ENCODE peak calls at places on chromosomes 13 and 19, in eight cellular contexts. One of them, this sample, is unnamed.
A peak's percentile ranks its signal among the peaks of the same experiment; 100 is the strongest.

GRCh38 chr13:98270819-98271218 is 93.8 kb upstream of the RNF113B start:
- DNase-seq in mucosa of descending colon: no peak
- DNase-seq in endodermal cell: no peak
- DNase-seq in AG10803: no peak
- DNase-seq in RWPE1: no peak
- DNase-seq in suprapubic skin: no peak
- DNase-seq in CD4-positive, alpha-beta T cell: no peak
- DNase-seq in choroid plexus epithelial cell: peak; percentile 35
- DNase-seq in this sample: no peak

GRCh38 chr13:52695856-52696255 is 43.2 kb downstream of the SUGT1 start:
- DNase-seq in mucosa of descending colon: no peak
- DNase-seq in endodermal cell: no peak
- DNase-seq in AG10803: peak; percentile 72
- DNase-seq in RWPE1: no peak
- DNase-seq in suprapubic skin: no peak
- DNase-seq in CD4-positive, alpha-beta T cell: no peak
- DNase-seq in choroid plexus epithelial cell: peak; percentile 75
- DNase-seq in this sample: no peak

GRCh38 chr13:40508112-40508511 is 158.3 kb downstream of the FOXO1 start:
- DNase-seq in mucosa of descending colon: no peak
- DNase-seq in endodermal cell: no peak
- DNase-seq in AG10803: peak; percentile 69
- DNase-seq in RWPE1: no peak
- DNase-seq in suprapubic skin: no peak
- DNase-seq in CD4-positive, alpha-beta T cell: no peak
- DNase-seq in choroid plexus epithelial cell: peak; percentile 79
- DNase-seq in this sample: no peak

GRCh38 chr13:65560936-65561335 is 1669.2 kb downstream of the PCDH9 start:
- DNase-seq in mucosa of descending colon: no peak
- DNase-seq in endodermal cell: no peak
- DNase-seq in AG10803: no peak
- DNase-seq in RWPE1: no peak
- DNase-seq in suprapubic skin: no peak
- DNase-seq in CD4-positive, alpha-beta T cell: no peak
- DNase-seq in choroid plexus epithelial cell: no peak
- DNase-seq in this sample: no peak

GRCh38 chr13:44695520-44695919 is 119.4 kb upstream of the TSC22D1 start:
- DNase-seq in mucosa of descending colon: no peak
- DNase-seq in endodermal cell: no peak
- DNase-seq in AG10803: no peak
- DNase-seq in RWPE1: no peak
- DNase-seq in suprapubic skin: no peak
- DNase-seq in CD4-positive, alpha-beta T cell: no peak
- DNase-seq in choroid plexus epithelial cell: no peak
- DNase-seq in this sample: no peak

GRCh38 chr19:50167314-50167721 is 4.2 kb upstream of the IZUMO2 start:
- DNase-seq in mucosa of descending colon: peak; percentile 67
- DNase-seq in endodermal cell: no peak
- DNase-seq in AG10803: no peak
- DNase-seq in RWPE1: no peak
- DNase-seq in suprapubic skin: no peak
- DNase-seq in CD4-positive, alpha-beta T cell: no peak
- DNase-seq in choroid plexus epithelial cell: no peak
- DNase-seq in this sample: no peak

GRCh38 chr13:25222740-25223139 is 50.7 kb upstream of the AMER2 start:
- DNase-seq in mucosa of descending colon: no peak
- DNase-seq in endodermal cell: peak; percentile 26
- DNase-seq in AG10803: no peak
- DNase-seq in RWPE1: no peak
- DNase-seq in suprapubic skin: peak; percentile 18
- DNase-seq in CD4-positive, alpha-beta T cell: no peak
- DNase-seq in choroid plexus epithelial cell: no peak
- DNase-seq in this sample: no peak

GRCh38 chr13:73136776-73137175 is 78.0 kb downstream of the KLF5 start:
- DNase-seq in mucosa of descending colon: no peak
- DNase-seq in endodermal cell: no peak
- DNase-seq in AG10803: peak; percentile 12
- DNase-seq in RWPE1: no peak
- DNase-seq in suprapubic skin: no peak
- DNase-seq in CD4-positive, alpha-beta T cell: no peak
- DNase-seq in choroid plexus epithelial cell: no peak
- DNase-seq in this sample: no peak

GRCh38 chr13:95756072-95756471 is 79.1 kb downstream of the DNAJC3 start:
- DNase-seq in mucosa of descending colon: no peak
- DNase-seq in endodermal cell: no peak
- DNase-seq in AG10803: no peak
- DNase-seq in RWPE1: no peak
- DNase-seq in suprapubic skin: no peak
- DNase-seq in CD4-positive, alpha-beta T cell: no peak
- DNase-seq in choroid plexus epithelial cell: peak; percentile 22
- DNase-seq in this sample: no peak

GRCh38 chr13:27355894-27356293 is 68.5 kb upstream of the GTF3A start:
- DNase-seq in mucosa of descending colon: no peak
- DNase-seq in endodermal cell: peak; percentile 72
- DNase-seq in AG10803: no peak
- DNase-seq in RWPE1: no peak
- DNase-seq in suprapubic skin: no peak
- DNase-seq in CD4-positive, alpha-beta T cell: no peak
- DNase-seq in choroid plexus epithelial cell: no peak
- DNase-seq in this sample: no peak

GRCh38 chr19:52748336-52748950 is 13.6 kb upstream of the ZNF611 start:
- DNase-seq in mucosa of descending colon: no peak
- DNase-seq in endodermal cell: no peak
- DNase-seq in AG10803: peak; percentile 45
- DNase-seq in RWPE1: peak; percentile 18
- DNase-seq in suprapubic skin: no peak
- DNase-seq in CD4-positive, alpha-beta T cell: no peak
- DNase-seq in choroid plexus epithelial cell: peak; percentile 74
- DNase-seq in this sample: no peak

GRCh38 chr19:56765107-56765506 is 75.4 kb downstream of the PEG3 start:
- DNase-seq in mucosa of descending colon: peak; percentile 34
- DNase-seq in endodermal cell: no peak
- DNase-seq in AG10803: no peak
- DNase-seq in RWPE1: no peak
- DNase-seq in suprapubic skin: no peak
- DNase-seq in CD4-positive, alpha-beta T cell: no peak
- DNase-seq in choroid plexus epithelial cell: no peak
- DNase-seq in this sample: peak; percentile 49

GRCh38 chr19:53612762-53613526 is 18.9 kb upstream of the DPRX start:
- DNase-seq in mucosa of descending colon: no peak
- DNase-seq in endodermal cell: peak; percentile 94
- DNase-seq in AG10803: no peak
- DNase-seq in RWPE1: no peak
- DNase-seq in suprapubic skin: no peak
- DNase-seq in CD4-positive, alpha-beta T cell: no peak
- DNase-seq in choroid plexus epithelial cell: no peak
- DNase-seq in this sample: no peak

GRCh38 chr19:30563691-30564090 is 191.5 kb downstream of the ZNF536 start:
- DNase-seq in mucosa of descending colon: no peak
- DNase-seq in endodermal cell: peak; percentile 34
- DNase-seq in AG10803: no peak
- DNase-seq in RWPE1: no peak
- DNase-seq in suprapubic skin: peak; percentile 9
- DNase-seq in CD4-positive, alpha-beta T cell: no peak
- DNase-seq in choroid plexus epithelial cell: no peak
- DNase-seq in this sample: no peak

GRCh38 chr13:33388254-33388998 is 102.9 kb upstream of the STARD13 start:
- DNase-seq in mucosa of descending colon: no peak
- DNase-seq in endodermal cell: no peak
- DNase-seq in AG10803: peak; percentile 4
- DNase-seq in RWPE1: peak; percentile 13
- DNase-seq in suprapubic skin: no peak
- DNase-seq in CD4-positive, alpha-beta T cell: no peak
- DNase-seq in choroid plexus epithelial cell: no peak
- DNase-seq in this sample: no peak

GRCh38 chr13:46598820-46599180 is 45.8 kb downstream of the LRCH1 start:
- DNase-seq in mucosa of descending colon: no peak
- DNase-seq in endodermal cell: no peak
- DNase-seq in AG10803: no peak
- DNase-seq in RWPE1: no peak
- DNase-seq in suprapubic skin: no peak
- DNase-seq in CD4-positive, alpha-beta T cell: no peak
- DNase-seq in choroid plexus epithelial cell: no peak
- DNase-seq in this sample: no peak

GRCh38 chr19:45125975-45126493 is 33.1 kb downstream of the PPP1R37 start:
- DNase-seq in mucosa of descending colon: peak; percentile 88
- DNase-seq in endodermal cell: peak; percentile 97
- DNase-seq in AG10803: peak; percentile 39
- DNase-seq in RWPE1: peak; percentile 37
- DNase-seq in suprapubic skin: no peak
- DNase-seq in CD4-positive, alpha-beta T cell: peak; percentile 61
- DNase-seq in choroid plexus epithelial cell: peak; percentile 59
- DNase-seq in this sample: peak; percentile 46

GRCh38 chr19:57825501-57825900 is 4.6 kb upstream of the ZNF587B start:
- DNase-seq in mucosa of descending colon: no peak
- DNase-seq in endodermal cell: no peak
- DNase-seq in AG10803: no peak
- DNase-seq in RWPE1: no peak
- DNase-seq in suprapubic skin: no peak
- DNase-seq in CD4-positive, alpha-beta T cell: no peak
- DNase-seq in choroid plexus epithelial cell: peak; percentile 16
- DNase-seq in this sample: no peak

GRCh38 chr13:110644892-110645521 is 29.7 kb downstream of the NAXD start:
- DNase-seq in mucosa of descending colon: peak; percentile 69
- DNase-seq in endodermal cell: peak; percentile 95
- DNase-seq in AG10803: peak; percentile 74
- DNase-seq in RWPE1: no peak
- DNase-seq in suprapubic skin: no peak
- DNase-seq in CD4-positive, alpha-beta T cell: peak; percentile 30
- DNase-seq in choroid plexus epithelial cell: peak; percentile 82
- DNase-seq in this sample: no peak
- TF ChIP-seq CTCF in mucosa of descending colon: peak; percentile 21
- TF ChIP-seq CTCF in endodermal cell: peak; percentile 80
- TF ChIP-seq CTCF in AG10803: peak; percentile 47
- TF ChIP-seq CTCF in RWPE1: no peak
- TF ChIP-seq CTCF in suprapubic skin: no peak
- TF ChIP-seq CTCF in CD4-positive, alpha-beta T cell: no peak
- TF ChIP-seq CTCF in choroid plexus epithelial cell: peak; percentile 48
- TF ChIP-seq CTCF in this sample: no peak

DNA sequence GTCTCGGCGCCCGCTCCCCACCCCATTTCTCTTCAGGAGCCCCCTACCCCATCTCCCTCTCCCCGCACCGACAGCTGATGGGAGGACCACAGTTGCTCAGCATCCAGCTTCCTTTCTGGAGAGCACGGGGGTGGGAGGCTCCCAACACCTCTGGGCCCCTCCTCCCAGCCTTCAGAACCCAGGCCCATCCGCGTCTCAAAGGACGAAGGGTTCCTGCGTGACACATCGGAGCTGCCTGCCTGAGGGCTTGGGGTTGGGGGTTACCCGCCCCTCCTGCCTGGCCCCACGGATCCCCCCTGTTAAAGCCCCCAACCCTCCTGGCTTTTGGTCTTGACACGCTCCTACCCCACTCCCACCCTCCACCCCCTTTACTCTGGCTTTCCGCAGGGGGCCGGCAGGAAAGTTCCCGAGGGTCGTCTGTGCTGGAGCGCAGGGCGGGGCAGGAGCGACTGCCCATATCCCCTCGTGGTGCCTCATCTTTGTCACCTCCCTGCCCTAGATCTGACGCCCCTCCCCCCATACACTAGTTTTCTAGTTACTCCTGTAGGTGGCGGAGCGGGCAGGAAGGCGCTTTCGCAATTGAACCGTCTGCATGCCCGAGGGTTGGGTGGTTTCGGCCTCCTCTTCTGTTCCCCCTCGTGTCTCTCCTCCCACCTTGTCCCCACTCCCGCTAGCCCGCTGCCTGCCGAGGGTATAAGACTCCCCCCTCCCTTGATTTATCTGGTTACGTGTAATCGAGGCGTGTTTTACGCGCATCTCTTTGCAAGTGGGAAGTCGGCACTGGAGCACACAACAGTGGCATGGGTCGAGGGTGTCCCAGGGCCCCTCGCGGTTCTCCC is 922 bp downstream of the TRAPPC5 start:
- DNase-seq in mucosa of descending colon: peak; percentile 72
- DNase-seq in endodermal cell: peak; percentile 93
- DNase-seq in AG10803: peak; percentile 71
- DNase-seq in RWPE1: peak; percentile 75
- DNase-seq in suprapubic skin: peak; percentile 90
- DNase-seq in CD4-positive, alpha-beta T cell: peak; percentile 82
- DNase-seq in choroid plexus epithelial cell: peak; percentile 79
- DNase-seq in this sample: peak; percentile 79
- TF ChIP-seq CTCF in mucosa of descending colon: no peak
- TF ChIP-seq CTCF in endodermal cell: peak; percentile 65
- TF ChIP-seq CTCF in AG10803: peak; percentile 66
- TF ChIP-seq CTCF in RWPE1: peak; percentile 55
- TF ChIP-seq CTCF in suprapubic skin: peak; percentile 30
- TF ChIP-seq CTCF in CD4-positive, alpha-beta T cell: peak; percentile 49
- TF ChIP-seq CTCF in choroid plexus epithelial cell: peak; percentile 78
- TF ChIP-seq CTCF in this sample: no peak

DNA sequence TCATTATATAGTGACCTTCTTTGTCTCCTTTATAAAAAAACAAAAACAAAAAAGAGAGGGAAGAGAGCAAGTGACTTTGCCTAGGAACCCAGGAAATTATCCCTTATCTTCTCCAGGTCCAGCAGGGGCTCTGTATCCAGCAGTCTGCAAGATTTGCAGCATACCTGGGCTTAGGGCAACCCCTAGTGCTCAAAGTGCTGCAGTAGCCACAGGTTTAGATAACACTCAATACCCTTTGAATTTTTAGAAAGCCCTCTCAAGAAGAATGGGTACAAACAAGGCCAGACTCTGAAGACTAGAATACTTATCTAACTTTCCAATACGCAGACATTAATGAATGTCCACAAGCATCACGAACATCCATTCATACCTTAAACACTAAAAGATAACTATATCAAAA is 43.2 kb downstream of the CCNA1 start:
- DNase-seq in mucosa of descending colon: no peak
- DNase-seq in endodermal cell: peak; percentile 80
- DNase-seq in AG10803: no peak
- DNase-seq in RWPE1: peak; percentile 37
- DNase-seq in suprapubic skin: no peak
- DNase-seq in CD4-positive, alpha-beta T cell: no peak
- DNase-seq in choroid plexus epithelial cell: peak; percentile 55
- DNase-seq in this sample: no peak
- TF ChIP-seq CTCF in mucosa of descending colon: no peak
- TF ChIP-seq CTCF in endodermal cell: peak; percentile 81
- TF ChIP-seq CTCF in AG10803: peak; percentile 10
- TF ChIP-seq CTCF in RWPE1: no peak
- TF ChIP-seq CTCF in suprapubic skin: no peak
- TF ChIP-seq CTCF in CD4-positive, alpha-beta T cell: no peak
- TF ChIP-seq CTCF in choroid plexus epithelial cell: peak; percentile 61
- TF ChIP-seq CTCF in this sample: no peak

DNA sequence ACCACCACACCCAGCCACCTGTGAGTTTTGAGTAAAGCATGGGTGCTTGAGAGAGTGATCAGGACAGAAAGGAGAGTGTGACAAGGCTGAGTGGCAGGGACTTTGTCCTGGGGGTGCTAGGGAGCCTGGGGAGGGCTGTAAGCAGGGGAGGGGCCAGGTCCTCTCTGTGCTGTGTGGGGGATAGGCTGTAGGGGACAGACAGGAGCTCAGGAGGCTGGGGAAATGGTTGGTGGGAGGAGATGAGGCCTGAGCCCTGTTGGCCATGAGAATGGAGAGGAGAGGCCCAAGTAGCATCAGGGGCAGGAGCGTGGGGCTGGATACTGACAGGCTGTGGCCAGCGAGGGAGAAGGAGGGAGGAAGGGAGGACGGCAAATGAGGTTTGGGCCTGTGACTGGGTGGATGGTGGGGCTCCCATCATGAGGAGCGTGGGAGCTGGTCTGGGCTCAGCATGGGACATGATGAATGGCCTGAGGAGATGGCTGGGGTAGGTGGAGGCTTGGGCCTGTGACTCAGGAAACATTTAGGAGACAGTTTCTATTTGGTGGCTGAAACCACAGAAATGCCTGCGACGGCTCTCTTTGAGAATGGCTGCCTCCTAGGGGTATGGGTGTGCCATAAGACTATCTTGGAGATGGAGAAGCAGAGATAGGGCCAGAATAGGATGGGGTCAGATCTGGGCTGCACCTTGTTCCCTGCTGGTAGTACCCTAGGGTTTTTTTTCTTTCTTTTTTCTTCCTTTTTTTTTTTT is 25.0 kb downstream of the GRIN2D start:
- DNase-seq in mucosa of descending colon: no peak
- DNase-seq in endodermal cell: peak; percentile 58
- DNase-seq in AG10803: peak; percentile 49
- DNase-seq in RWPE1: no peak
- DNase-seq in suprapubic skin: no peak
- DNase-seq in CD4-positive, alpha-beta T cell: no peak
- DNase-seq in choroid plexus epithelial cell: no peak
- DNase-seq in this sample: no peak
- TF ChIP-seq CTCF in mucosa of descending colon: no peak
- TF ChIP-seq CTCF in endodermal cell: peak; percentile 39
- TF ChIP-seq CTCF in AG10803: peak; percentile 20
- TF ChIP-seq CTCF in RWPE1: no peak
- TF ChIP-seq CTCF in suprapubic skin: no peak
- TF ChIP-seq CTCF in CD4-positive, alpha-beta T cell: no peak
- TF ChIP-seq CTCF in choroid plexus epithelial cell: peak; percentile 28
- TF ChIP-seq CTCF in this sample: no peak

This sample was measured in omental fat pad.